ENCODE peak calls at places on chromosomes 2 and 18, in eight cellular contexts. A is stimulated activated CD4-positive, alpha-beta T cell treated with anti-CD3 and anti-CD28 coated beads, Interleukin-4, amount 100 ng/mL, for 1 hour; D is activated CD4-positive, CD25-positive, alpha-beta regulatory T cell treated with anti-CD3 and anti-CD28 coated beads, Interleukin-2, amount 50 U/mL, for 72 hours; F is NCI-H510A treated with DMSO at 0.1 percent for 48 hours; E is cardiac muscle cell; G is CD4-positive, alpha-beta T cell; N is T-helper 1 cell; B is central memory CD4-positive, alpha-beta T cell. Z is an unnamed sample.

GRCh38 chr2:74759991-74760390 is 73.9 kb upstream of the HK2 start:
- DNase-seq in B (no peak), D (no peak), A (no peak), G (no peak), F (no peak), N (no peak), E (no peak), Z (no peak)

GRCh38 chr18:74596959-74597661 is 560 bp upstream of the ZNF407 start:
- DNase-seq in F (peak; percentile 99), E (peak; percentile 80), B (peak; percentile 1), N (peak; percentile 54), A (peak; percentile 71), G (peak; percentile 68), D (peak; percentile 72), Z (peak; percentile 87)

GRCh38 chr2:179532890-179533289 is 268.3 kb upstream of the SESTD1 start:
- DNase-seq in A (no peak), F (no peak), B (no peak), N (no peak), G (no peak), E (peak; percentile 37), D (no peak), Z (no peak)

GRCh38 chr2:179768765-179769164 is 92.6 kb downstream of the ZNF385B start:
- DNase-seq in G (no peak), D (no peak), A (no peak), F (no peak), E (peak; percentile 68), B (no peak), N (no peak), Z (no peak)

GRCh38 chr2:117409443-117409842 is 405.0 kb upstream of the DDX18 start:
- DNase-seq in E (no peak), A (no peak), D (no peak), G (no peak), F (no peak), B (no peak), N (no peak), Z (no peak)

GRCh38 chr2:64858541-64859031 is 130.6 kb upstream of the SLC1A4 start:
- DNase-seq in D (no peak), G (no peak), F (peak; percentile 38), B (no peak), E (no peak), N (no peak), A (no peak), Z (no peak)

GRCh38 chr2:12141618-12142220 is 395.3 kb downstream of the LPIN1 start:
- DNase-seq in F (no peak), A (no peak), N (no peak), G (no peak), D (no peak), B (no peak), E (no peak), Z (no peak)

GRCh38 chr2:141534671-141535359 is 596.0 kb downstream of the LRP1B start:
- DNase-seq in N (no peak), D (no peak), B (no peak), E (no peak), F (no peak), G (no peak), A (no peak), Z (no peak)

GRCh38 chr2:62423235-62423634 is 82.8 kb downstream of the TMEM17 start:
- DNase-seq in B (no peak), E (peak; percentile 14), N (no peak), A (no peak), G (no peak), F (no peak), D (no peak), Z (no peak)

GRCh38 chr2:234497592-234498023 is 727 bp upstream of the ARL4C start:
- DNase-seq in G (no peak), F (no peak), D (no peak), N (no peak), A (no peak), E (no peak), B (no peak), Z (peak; percentile 73)

GRCh38 chr2:127584516-127585033 is 49.1 kb downstream of the MYO7B start:
- DNase-seq in B (no peak), G (no peak), N (no peak), E (no peak), F (no peak), D (no peak), A (no peak), Z (peak; percentile 50)

GRCh38 chr18:10247402-10248117 is 206.9 kb upstream of the APCDD1 start:
- DNase-seq in G (no peak), N (no peak), D (no peak), E (peak; percentile 65), F (peak; percentile 6), A (no peak), B (no peak), Z (no peak)

GRCh38 chr18:45958730-45959129 is 8.4 kb downstream of the EPG5 start:
- DNase-seq in B (no peak), G (no peak), F (no peak), D (no peak), N (no peak), E (no peak), A (no peak), Z (no peak)

GRCh38 chr2:31997653-31998052 is 13.2 kb downstream of the MEMO1 start:
- DNase-seq in N (no peak), F (no peak), A (no peak), G (no peak), D (no peak), B (no peak), E (peak; percentile 60), Z (no peak)

GRCh38 chr2:2184549-2185249 is 146.4 kb downstream of the MYT1L start:
- DNase-seq in F (peak; percentile 37), A (no peak), G (no peak), N (no peak), B (no peak), D (no peak), E (no peak), Z (no peak)

GRCh38 chr18:68520406-68521075 is 194.4 kb downstream of the TMX3 start:
- DNase-seq in F (no peak), G (no peak), E (peak; percentile 7), D (no peak), B (no peak), A (no peak), N (no peak), Z (no peak)

GRCh38 chr18:76398295-76398694 is 96.7 kb downstream of the ZNF516 start:
- DNase-seq in N (no peak), E (peak; percentile 49), B (no peak), A (no peak), F (no peak), D (no peak), G (no peak), Z (no peak)

GRCh38 chr2:128643221-128644065 is 324.8 kb upstream of the HS6ST1 start:
- DNase-seq in G (no peak), A (no peak), F (no peak), E (no peak), B (no peak), D (no peak), N (no peak), Z (peak; percentile 33)

GRCh38 chr2:219362524-219363164 is 25.1 kb downstream of the DNPEP start:
- DNase-seq in A (no peak), E (peak; percentile 96), F (no peak), N (no peak), D (no peak), B (no peak), G (no peak), Z (no peak)

GRCh38 chr2:128501022-128501690 is 182.5 kb upstream of the HS6ST1 start:
- DNase-seq in D (no peak), B (no peak), G (no peak), N (no peak), E (no peak), A (no peak), F (no peak), Z (no peak)

GRCh38 chr18:27685807-27686412 is 491.0 kb downstream of the CDH2 start:
- DNase-seq in G (no peak), A (no peak), D (no peak), F (peak; percentile 38), B (no peak), E (peak; percentile 72), N (no peak), Z (no peak)

GRCh38 chr2:234952270-234953115 is 676 bp downstream of the SH3BP4 start:
- DNase-seq in N (no peak), A (peak; percentile 2), F (no peak), G (no peak), B (no peak), D (no peak), E (no peak), Z (peak; percentile 78)